ENCODE peak calls at places on chromosome 2, in eight cellular contexts. One of them, this sample, is unnamed.

GRCh38 chr2:238905721-238906120 is 57.8 kb downstream of the TWIST2 start:
- DNase-seq in coronary artery: no peak
- DNase-seq in fibroblast of mammary gland: no peak
- DNase-seq in astrocyte of the cerebellum: no peak
- DNase-seq in psoas muscle: no peak
- DNase-seq in esophagus squamous epithelium: no peak
- DNase-seq in GM23338: no peak
- DNase-seq in mammary epithelial cell: no peak
- DNase-seq in this sample: no peak

GRCh38 chr2:23563673-23564617 is 179.0 kb downstream of the KLHL29 start:
- DNase-seq in GM23338: peak
- DNase-seq in mammary epithelial cell: peak
- DNase-seq in psoas muscle: peak
- DNase-seq in fibroblast of mammary gland: peak
- DNase-seq in coronary artery: peak
- DNase-seq in esophagus squamous epithelium: no peak
- DNase-seq in astrocyte of the cerebellum: peak
- DNase-seq in this sample: peak

GRCh38 chr2:169637620-169638019 is 53.5 kb downstream of the PPIG start:
- DNase-seq in psoas muscle: no peak
- DNase-seq in esophagus squamous epithelium: no peak
- DNase-seq in coronary artery: no peak
- DNase-seq in astrocyte of the cerebellum: no peak
- DNase-seq in mammary epithelial cell: peak
- DNase-seq in GM23338: no peak
- DNase-seq in fibroblast of mammary gland: peak
- DNase-seq in this sample: peak

GRCh38 chr2:190765386-190766173 is 115.0 kb upstream of the GLS start:
- DNase-seq in fibroblast of mammary gland: peak
- DNase-seq in esophagus squamous epithelium: no peak
- DNase-seq in astrocyte of the cerebellum: no peak
- DNase-seq in psoas muscle: no peak
- DNase-seq in coronary artery: no peak
- DNase-seq in mammary epithelial cell: peak
- DNase-seq in GM23338: no peak
- DNase-seq in this sample: peak

GRCh38 chr2:68258854-68259253 is 6.5 kb upstream of the PPP3R1 start:
- DNase-seq in psoas muscle: no peak
- DNase-seq in fibroblast of mammary gland: no peak
- DNase-seq in astrocyte of the cerebellum: no peak
- DNase-seq in coronary artery: no peak
- DNase-seq in esophagus squamous epithelium: no peak
- DNase-seq in GM23338: no peak
- DNase-seq in mammary epithelial cell: no peak
- DNase-seq in this sample: no peak

GRCh38 chr2:11764359-11764758 is 17.9 kb downstream of the LPIN1 start:
- DNase-seq in psoas muscle: no peak
- DNase-seq in coronary artery: peak
- DNase-seq in esophagus squamous epithelium: no peak
- DNase-seq in fibroblast of mammary gland: no peak
- DNase-seq in GM23338: no peak
- DNase-seq in mammary epithelial cell: no peak
- DNase-seq in astrocyte of the cerebellum: no peak
- DNase-seq in this sample: no peak

GRCh38 chr2:224573724-224574123 is 11.4 kb downstream of the CUL3 start:
- DNase-seq in coronary artery: no peak
- DNase-seq in esophagus squamous epithelium: no peak
- DNase-seq in astrocyte of the cerebellum: no peak
- DNase-seq in mammary epithelial cell: no peak
- DNase-seq in GM23338: no peak
- DNase-seq in fibroblast of mammary gland: no peak
- DNase-seq in psoas muscle: no peak
- DNase-seq in this sample: no peak

GRCh38 chr2:219060821-219061791 is at the start of gene IHH:
- DNase-seq in GM23338: peak
- DNase-seq in astrocyte of the cerebellum: no peak
- DNase-seq in psoas muscle: peak
- DNase-seq in fibroblast of mammary gland: no peak
- DNase-seq in coronary artery: no peak
- DNase-seq in esophagus squamous epithelium: no peak
- DNase-seq in mammary epithelial cell: no peak
- DNase-seq in this sample: no peak

GRCh38 chr2:238168196-238168815 is 9.5 kb downstream of the ERFE start:
- DNase-seq in esophagus squamous epithelium: no peak
- DNase-seq in mammary epithelial cell: no peak
- DNase-seq in coronary artery: peak
- DNase-seq in psoas muscle: no peak
- DNase-seq in fibroblast of mammary gland: no peak
- DNase-seq in GM23338: no peak
- DNase-seq in astrocyte of the cerebellum: no peak
- DNase-seq in this sample: no peak

GRCh38 chr2:151239624-151240023 is 22.0 kb downstream of the RBM43 start:
- DNase-seq in psoas muscle: no peak
- DNase-seq in mammary epithelial cell: no peak
- DNase-seq in fibroblast of mammary gland: no peak
- DNase-seq in GM23338: no peak
- DNase-seq in coronary artery: no peak
- DNase-seq in esophagus squamous epithelium: no peak
- DNase-seq in astrocyte of the cerebellum: no peak
- DNase-seq in this sample: no peak

GRCh38 chr2:69776886-69777777 is 35.2 kb downstream of the ANXA4 start:
- DNase-seq in astrocyte of the cerebellum: no peak
- DNase-seq in esophagus squamous epithelium: no peak
- DNase-seq in fibroblast of mammary gland: no peak
- DNase-seq in mammary epithelial cell: no peak
- DNase-seq in coronary artery: no peak
- DNase-seq in psoas muscle: no peak
- DNase-seq in GM23338: peak
- DNase-seq in this sample: no peak

GRCh38 chr2:220795705-220796104 is 776.4 kb downstream of the EPHA4 start:
- DNase-seq in GM23338: no peak
- DNase-seq in esophagus squamous epithelium: no peak
- DNase-seq in fibroblast of mammary gland: peak
- DNase-seq in mammary epithelial cell: no peak
- DNase-seq in coronary artery: no peak
- DNase-seq in astrocyte of the cerebellum: no peak
- DNase-seq in psoas muscle: no peak
- DNase-seq in this sample: no peak

GRCh38 chr2:160916300-160916699 is 243.9 kb upstream of the TANK start:
- DNase-seq in psoas muscle: no peak
- DNase-seq in astrocyte of the cerebellum: no peak
- DNase-seq in GM23338: no peak
- DNase-seq in coronary artery: no peak
- DNase-seq in mammary epithelial cell: no peak
- DNase-seq in fibroblast of mammary gland: peak
- DNase-seq in esophagus squamous epithelium: no peak
- DNase-seq in this sample: no peak

GRCh38 chr2:203209538-203209937 is 29.3 kb upstream of the CYP20A1 start:
- DNase-seq in fibroblast of mammary gland: peak
- DNase-seq in mammary epithelial cell: no peak
- DNase-seq in GM23338: no peak
- DNase-seq in coronary artery: no peak
- DNase-seq in astrocyte of the cerebellum: no peak
- DNase-seq in psoas muscle: no peak
- DNase-seq in esophagus squamous epithelium: no peak
- DNase-seq in this sample: peak

GRCh38 chr2:109351164-109351756 is 222.3 kb downstream of the SH3RF3 start:
- DNase-seq in mammary epithelial cell: peak
- DNase-seq in fibroblast of mammary gland: peak
- DNase-seq in coronary artery: peak
- DNase-seq in astrocyte of the cerebellum: peak
- DNase-seq in esophagus squamous epithelium: no peak
- DNase-seq in GM23338: no peak
- DNase-seq in psoas muscle: peak
- DNase-seq in this sample: peak

GRCh38 chr2:48107326-48107925 is 201.1 kb upstream of the FBXO11 start:
- DNase-seq in psoas muscle: no peak
- DNase-seq in coronary artery: no peak
- DNase-seq in GM23338: peak
- DNase-seq in fibroblast of mammary gland: peak
- DNase-seq in esophagus squamous epithelium: no peak
- DNase-seq in mammary epithelial cell: peak
- DNase-seq in astrocyte of the cerebellum: peak
- DNase-seq in this sample: peak

GRCh38 chr2:150211164-150211631 is 276.3 kb downstream of the RND3 start:
- DNase-seq in astrocyte of the cerebellum: no peak
- DNase-seq in esophagus squamous epithelium: no peak
- DNase-seq in psoas muscle: no peak
- DNase-seq in mammary epithelial cell: no peak
- DNase-seq in coronary artery: no peak
- DNase-seq in fibroblast of mammary gland: peak
- DNase-seq in GM23338: no peak
- DNase-seq in this sample: peak

GRCh38 chr2:128456281-128456680 is 137.6 kb upstream of the HS6ST1 start:
- DNase-seq in fibroblast of mammary gland: no peak
- DNase-seq in esophagus squamous epithelium: no peak
- DNase-seq in astrocyte of the cerebellum: no peak
- DNase-seq in psoas muscle: no peak
- DNase-seq in GM23338: no peak
- DNase-seq in coronary artery: peak
- DNase-seq in mammary epithelial cell: no peak
- DNase-seq in this sample: no peak

GRCh38 chr2:128458438-128458837 is 139.8 kb upstream of the HS6ST1 start:
- DNase-seq in mammary epithelial cell: no peak
- DNase-seq in fibroblast of mammary gland: peak
- DNase-seq in astrocyte of the cerebellum: no peak
- DNase-seq in psoas muscle: no peak
- DNase-seq in coronary artery: no peak
- DNase-seq in esophagus squamous epithelium: no peak
- DNase-seq in GM23338: no peak
- DNase-seq in this sample: no peak

GRCh38 chr2:128457716-128458115 is 139.0 kb upstream of the HS6ST1 start:
- DNase-seq in esophagus squamous epithelium: no peak
- DNase-seq in astrocyte of the cerebellum: no peak
- DNase-seq in fibroblast of mammary gland: no peak
- DNase-seq in coronary artery: peak
- DNase-seq in psoas muscle: no peak
- DNase-seq in GM23338: no peak
- DNase-seq in mammary epithelial cell: no peak
- DNase-seq in this sample: no peak

GRCh38 chr2:128455710-128456050 is 137.0 kb upstream of the HS6ST1 start:
- DNase-seq in astrocyte of the cerebellum: no peak
- DNase-seq in psoas muscle: no peak
- DNase-seq in coronary artery: peak
- DNase-seq in esophagus squamous epithelium: no peak
- DNase-seq in mammary epithelial cell: no peak
- DNase-seq in fibroblast of mammary gland: no peak
- DNase-seq in GM23338: no peak
- DNase-seq in this sample: no peak

GRCh38 chr2:128457006-128457604 is 138.4 kb upstream of the HS6ST1 start:
- DNase-seq in astrocyte of the cerebellum: no peak
- DNase-seq in GM23338: peak
- DNase-seq in psoas muscle: no peak
- DNase-seq in fibroblast of mammary gland: no peak
- DNase-seq in coronary artery: peak
- DNase-seq in esophagus squamous epithelium: no peak
- DNase-seq in mammary epithelial cell: no peak
- DNase-seq in this sample: no peak
- TF ChIP-seq CTCF in astrocyte of the cerebellum: no peak
- TF ChIP-seq CTCF in GM23338: peak
- TF ChIP-seq CTCF in psoas muscle: no peak
- TF ChIP-seq CTCF in fibroblast of mammary gland: no peak
- TF ChIP-seq CTCF in coronary artery: no peak
- TF ChIP-seq CTCF in esophagus squamous epithelium: no peak
- TF ChIP-seq CTCF in mammary epithelial cell: no peak
- TF ChIP-seq CTCF in this sample: no peak

DNA sequence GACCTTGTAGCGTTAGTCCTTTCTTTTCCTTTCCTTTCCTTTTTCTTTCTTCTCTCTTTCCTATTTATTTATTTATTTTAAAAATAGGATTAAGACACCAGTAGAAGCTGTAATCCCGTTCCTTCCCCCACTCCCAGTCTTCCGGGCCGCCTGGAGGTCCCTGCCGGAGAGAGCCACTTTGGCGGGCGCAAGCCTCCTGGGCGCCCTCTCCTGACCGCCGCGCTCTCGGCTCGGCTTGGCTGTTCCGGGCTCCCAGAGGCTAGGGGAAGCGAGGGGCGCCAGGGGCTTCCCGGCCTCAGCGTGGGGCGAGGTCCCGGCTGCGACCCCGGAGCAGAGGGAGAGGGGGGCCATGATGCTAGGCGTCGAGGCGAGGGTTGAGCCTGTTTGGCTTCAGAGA is 10.9 kb downstream of the MEIS1 start:
- DNase-seq in esophagus squamous epithelium: no peak
- DNase-seq in GM23338: peak
- DNase-seq in astrocyte of the cerebellum: no peak
- DNase-seq in coronary artery: no peak
- DNase-seq in mammary epithelial cell: no peak
- DNase-seq in fibroblast of mammary gland: peak
- DNase-seq in psoas muscle: no peak
- DNase-seq in this sample: no peak
- H3K4me3 ChIP-seq in esophagus squamous epithelium: peak
- H3K4me3 ChIP-seq in GM23338: peak
- H3K4me3 ChIP-seq in astrocyte of the cerebellum: peak
- H3K4me3 ChIP-seq in coronary artery: peak
- H3K4me3 ChIP-seq in mammary epithelial cell: no peak
- H3K4me3 ChIP-seq in fibroblast of mammary gland: peak
- H3K4me3 ChIP-seq in psoas muscle: peak
- H3K4me3 ChIP-seq in this sample: peak

GRCh38 chr2:26243643-26244478 is 571 bp downstream of the HADHA start:
- DNase-seq in astrocyte of the cerebellum: no peak
- DNase-seq in mammary epithelial cell: peak
- DNase-seq in esophagus squamous epithelium: no peak
- DNase-seq in GM23338: peak
- DNase-seq in psoas muscle: no peak
- DNase-seq in coronary artery: no peak
- DNase-seq in fibroblast of mammary gland: peak
- DNase-seq in this sample: peak

GRCh38 chr2:26245810-26246209 is 1.1 kb downstream of the HADHB start:
- DNase-seq in coronary artery: no peak
- DNase-seq in psoas muscle: no peak
- DNase-seq in astrocyte of the cerebellum: no peak
- DNase-seq in mammary epithelial cell: peak
- DNase-seq in GM23338: no peak
- DNase-seq in esophagus squamous epithelium: no peak
- DNase-seq in fibroblast of mammary gland: peak
- DNase-seq in this sample: peak

GRCh38 chr2:26245231-26245732 is 543 bp downstream of the HADHB start:
- DNase-seq in fibroblast of mammary gland: peak
- DNase-seq in mammary epithelial cell: peak
- DNase-seq in esophagus squamous epithelium: no peak
- DNase-seq in GM23338: peak
- DNase-seq in coronary artery: peak
- DNase-seq in astrocyte of the cerebellum: no peak
- DNase-seq in psoas muscle: peak
- DNase-seq in this sample: peak

GRCh38 chr2:26246818-26247217 is 2.1 kb downstream of the HADHB start:
- DNase-seq in esophagus squamous epithelium: no peak
- DNase-seq in mammary epithelial cell: peak
- DNase-seq in coronary artery: no peak
- DNase-seq in GM23338: no peak
- DNase-seq in astrocyte of the cerebellum: no peak
- DNase-seq in fibroblast of mammary gland: peak
- DNase-seq in psoas muscle: peak
- DNase-seq in this sample: peak

GRCh38 chr2:26244479-26245230 is at the start of the genes HADHA and HADHB:
- DNase-seq in fibroblast of mammary gland: peak
- DNase-seq in coronary artery: peak
- DNase-seq in psoas muscle: peak
- DNase-seq in esophagus squamous epithelium: peak
- DNase-seq in GM23338: peak
- DNase-seq in mammary epithelial cell: peak
- DNase-seq in astrocyte of the cerebellum: peak
- DNase-seq in this sample: peak
- TF ChIP-seq CTCF in fibroblast of mammary gland: no peak
- TF ChIP-seq CTCF in coronary artery: no peak
- TF ChIP-seq CTCF in psoas muscle: no peak
- TF ChIP-seq CTCF in esophagus squamous epithelium: peak
- TF ChIP-seq CTCF in GM23338: peak
- TF ChIP-seq CTCF in mammary epithelial cell: peak
- TF ChIP-seq CTCF in astrocyte of the cerebellum: peak
- TF ChIP-seq CTCF in this sample: peak

GRCh38 chr2:145352499-145352898 is 832.6 kb upstream of the ZEB2 start:
- DNase-seq in mammary epithelial cell: no peak
- DNase-seq in astrocyte of the cerebellum: no peak
- DNase-seq in psoas muscle: no peak
- DNase-seq in fibroblast of mammary gland: no peak
- DNase-seq in esophagus squamous epithelium: no peak
- DNase-seq in GM23338: no peak
- DNase-seq in coronary artery: no peak
- DNase-seq in this sample: no peak
- H3K4me3 ChIP-seq in mammary epithelial cell: no peak
- H3K4me3 ChIP-seq in astrocyte of the cerebellum: no peak
- H3K4me3 ChIP-seq in psoas muscle: no peak
- H3K4me3 ChIP-seq in fibroblast of mammary gland: no peak
- H3K4me3 ChIP-seq in esophagus squamous epithelium: no peak
- H3K4me3 ChIP-seq in GM23338: no peak
- H3K4me3 ChIP-seq in coronary artery: no peak
- H3K4me3 ChIP-seq in this sample: no peak